ENCODE peak calls at places on chromosome 11, in seven cellular contexts. F, V, U, L, B, T and I are unnamed samples.

GRCh38 chr11:86958259-86958658 is 3.1 kb upstream of the FZD4 start:
- DNase-seq in F (no peak), V (no peak), U (no peak), L (no peak), B (no peak), T (no peak), I (no peak)

GRCh38 chr11:47189100-47189834 is 3.0 kb upstream of the PACSIN3 start:
- DNase-seq in F (peak), V (no peak), U (peak), L (peak), B (no peak), T (no peak), I (no peak)

GRCh38 chr11:134478611-134479010 is 66.6 kb upstream of the B3GAT1 start:
- DNase-seq in F (no peak), V (no peak), U (no peak), L (no peak), B (no peak), T (no peak), I (no peak)

GRCh38 chr11:115558635-115559034 is 54.4 kb upstream of the CADM1 start:
- DNase-seq in F (no peak), V (no peak), U (no peak), L (no peak), B (no peak), T (no peak), I (no peak)

GRCh38 chr11:7536102-7536501 is 22.3 kb downstream of the PPFIBP2 start:
- DNase-seq in F (no peak), V (no peak), U (no peak), L (no peak), B (no peak), T (no peak), I (peak)

GRCh38 chr11:133163463-133164419 is 368.6 kb downstream of the OPCML start:
- DNase-seq in F (no peak), V (no peak), U (peak), L (peak), B (no peak), T (peak), I (no peak)

GRCh38 chr11:88174627-88175003 is 628 bp downstream of the RAB38 start:
- DNase-seq in F (peak), V (peak), U (peak), L (peak), B (no peak), T (no peak), I (no peak)

GRCh38 chr11:8813658-8814057 is 97.3 kb upstream of the AKIP1 start:
- DNase-seq in F (peak), V (peak), U (peak), L (peak), B (peak), T (peak), I (peak)

GRCh38 chr11:132839226-132839625 is 693.1 kb downstream of the OPCML start:
- DNase-seq in F (no peak), V (no peak), U (no peak), L (no peak), B (no peak), T (no peak), I (no peak)

GRCh38 chr11:62432695-62433094 is 13.9 kb downstream of the SCGB1A1 start:
- DNase-seq in F (no peak), V (no peak), U (no peak), L (no peak), B (no peak), T (no peak), I (no peak)

GRCh38 chr11:95451682-95452081 is 220.7 kb upstream of the SESN3 start:
- DNase-seq in F (peak), V (no peak), U (no peak), L (no peak), B (no peak), T (no peak), I (no peak)

GRCh38 chr11:59418151-59418550 is 8.1 kb downstream of the OR5A2 start:
- DNase-seq in F (no peak), V (no peak), U (peak), L (no peak), B (no peak), T (no peak), I (no peak)

GRCh38 chr11:9799901-9800300 is 136.0 kb downstream of the SWAP70 start:
- DNase-seq in F (peak), V (no peak), U (no peak), L (no peak), B (no peak), T (no peak), I (no peak)

GRCh38 chr11:17991799-17992433 is 20.9 kb downstream of the SERGEF start:
- DNase-seq in F (peak), V (peak), U (peak), L (no peak), B (no peak), T (peak), I (peak)

GRCh38 chr11:46918087-46918751 is at the start of gene LRP4:
- DNase-seq in F (no peak), V (peak), U (peak), L (peak), B (no peak), T (peak), I (peak)

GRCh38 chr11:115257286-115258077 is 246.7 kb downstream of the CADM1 start:
- DNase-seq in F (no peak), V (no peak), U (no peak), L (no peak), B (no peak), T (peak), I (no peak)

GRCh38 chr11:68242616-68243015 is 29.2 kb downstream of the C11orf24 start:
- DNase-seq in F (no peak), V (no peak), U (no peak), L (no peak), B (no peak), T (no peak), I (no peak)

GRCh38 chr11:31870609-31871309 is 59.6 kb upstream of the PAX6 start:
- DNase-seq in F (peak), V (peak), U (peak), L (peak), B (no peak), T (peak), I (peak)

GRCh38 chr11:10122337-10123197 is 171.5 kb downstream of the SBF2 start:
- DNase-seq in F (no peak), V (peak), U (no peak), L (peak), B (no peak), T (no peak), I (peak)

GRCh38 chr11:126318642-126319373 is 14.9 kb downstream of the DCPS start:
- DNase-seq in F (peak), V (peak), U (no peak), L (no peak), B (no peak), T (no peak), I (no peak)

GRCh38 chr11:104301776-104302175 is 137.8 kb upstream of the PDGFD start:
- DNase-seq in F (no peak), V (no peak), U (no peak), L (no peak), B (no peak), T (no peak), I (no peak)

GRCh38 chr11:1768141-1768469 is 4.4 kb upstream of the CTSD start:
- DNase-seq in F (no peak), V (peak), U (no peak), L (no peak), B (no peak), T (no peak), I (no peak)

GRCh38 chr11:100675115-100675650 is 11.9 kb upstream of the ARHGAP42 start:
- DNase-seq in F (no peak), V (no peak), U (no peak), L (no peak), B (no peak), T (no peak), I (no peak)

GRCh38 chr11:127334466-127334865 is 333.9 kb upstream of the KIRREL3 start:
- DNase-seq in F (no peak), V (no peak), U (no peak), L (no peak), B (no peak), T (no peak), I (no peak)

GRCh38 chr11:118450451-118450850 is 14.2 kb downstream of the KMT2A start:
- DNase-seq in F (no peak), V (no peak), U (no peak), L (no peak), B (no peak), T (no peak), I (no peak)

GRCh38 chr11:62190011-62190410 is at the start of gene SCGB1D1:
- DNase-seq in F (no peak), V (no peak), U (no peak), L (no peak), B (no peak), T (peak), I (no peak)

GRCh38 chr11:95016133-95016532 is 8.9 kb upstream of the KDM4E start:
- DNase-seq in F (no peak), V (no peak), U (no peak), L (no peak), B (no peak), T (no peak), I (no peak)

GRCh38 chr11:29159552-29160465 is 857.0 kb downstream of the KCNA4 start:
- DNase-seq in F (peak), V (peak), U (peak), L (peak), B (no peak), T (peak), I (no peak)

GRCh38 chr11:76698321-76699043 is 27.9 kb upstream of the LRRC32 start:
- DNase-seq in F (no peak), V (no peak), U (peak), L (no peak), B (no peak), T (no peak), I (no peak)

GRCh38 chr11:83151274-83151977 is 5.5 kb upstream of the PCF11 start:
- DNase-seq in F (no peak), V (no peak), U (no peak), L (no peak), B (no peak), T (no peak), I (no peak)

GRCh38 chr11:113481226-113481625 is 6.0 kb upstream of the DRD2 start:
- DNase-seq in F (no peak), V (no peak), U (no peak), L (no peak), B (no peak), T (no peak), I (no peak)

GRCh38 chr11:125871391-125872137 is 15.9 kb upstream of the HYLS1 start:
- DNase-seq in F (no peak), V (peak), U (peak), L (peak), B (no peak), T (peak), I (peak)

GRCh38 chr11:90639687-90640086 is 416.8 kb upstream of the CHORDC1 start:
- DNase-seq in F (no peak), V (no peak), U (peak), L (peak), B (no peak), T (no peak), I (no peak)

GRCh38 chr11:124724854-124725718 is 14.7 kb upstream of the NRGN start:
- DNase-seq in F (no peak), V (no peak), U (peak), L (no peak), B (no peak), T (no peak), I (no peak)

GRCh38 chr11:19259487-19260345 is 19.0 kb upstream of the E2F8 start:
- DNase-seq in F (peak), V (peak), U (peak), L (peak), B (peak), T (peak), I (no peak)

GRCh38 chr11:7596975-7597391 is 76.3 kb downstream of the CYB5R2 start:
- DNase-seq in F (no peak), V (no peak), U (no peak), L (no peak), B (no peak), T (no peak), I (no peak)